ENCODE peak calls at places on chromosomes 4 and X, in four cellular contexts. R is dorsolateral prefrontal cortex, H is adrenal gland, J is hepatocyte. X is an unnamed sample.

GRCh38 chr4:7714176-7714575 is 225.5 kb downstream of the AFAP1 start:
- DNase-seq in J (no peak), R (no peak), H (no peak), X (no peak)

GRCh38 chrX:8139713-8140112 is 31.4 kb downstream of the VCX2 start:
- DNase-seq in R (no peak), H (peak; percentile 21), J (peak; percentile 16), X (no peak)

GRCh38 chr4:186283311-186283710 is 17.3 kb downstream of the F11 start:
- DNase-seq in H (no peak), J (no peak), R (no peak), X (no peak)

GRCh38 chr4:124710253-124710849 is 2.2 kb downstream of the ANKRD50 start:
- DNase-seq in R (no peak), J (no peak), H (no peak), X (no peak)

GRCh38 chr4:67549123-67549522 is 3.8 kb upstream of the CENPC start:
- DNase-seq in R (no peak), J (no peak), H (no peak), X (no peak)

GRCh38 chr4:156762851-156763250 is 208.7 kb downstream of the PDGFC start:
- DNase-seq in J (no peak), R (no peak), H (peak; percentile 49), X (no peak)

GRCh38 chrX:22323541-22323940 is 50.8 kb downstream of the CBLL2 start:
- DNase-seq in R (no peak), J (no peak), H (no peak), X (no peak)

GRCh38 chrX:44733931-44734330 is 109.9 kb upstream of the DUSP21 start:
- DNase-seq in R (no peak), J (no peak), H (no peak), X (no peak)

GRCh38 chrX:124634363-124634762 is 288.0 kb downstream of the SH2D1A start:
- DNase-seq in R (no peak), H (no peak), J (no peak), X (no peak)

GRCh38 chr4:147851135-147851534 is 119.2 kb downstream of the ARHGAP10 start:
- DNase-seq in J (no peak), H (no peak), R (no peak), X (no peak)

GRCh38 chr4:3252831-3253641 is 4.1 kb downstream of the MSANTD1 start:
- DNase-seq in R (no peak), H (no peak), J (no peak), X (no peak)

GRCh38 chrX:72532371-72532770 is 40.3 kb downstream of the HDAC8 start:
- DNase-seq in J (no peak), H (no peak), R (no peak), X (no peak)

GRCh38 chr4:25702848-25703247 is 47.2 kb downstream of the SLC34A2 start:
- DNase-seq in H (no peak), R (peak; percentile 63), J (no peak), X (peak; percentile 68)

GRCh38 chrX:44431206-44431605 is 87.7 kb upstream of the EFHC2 start:
- DNase-seq in H (no peak), R (no peak), J (peak; percentile 9), X (no peak)

GRCh38 chr4:146175541-146176453 is at the start of gene LSM6:
- DNase-seq in J (peak; percentile 90), H (peak; percentile 91), R (peak; percentile 93), X (peak; percentile 91)

GRCh38 chr4:20754091-20754490 is 53.8 kb downstream of the PACRGL start:
- DNase-seq in R (no peak), J (no peak), H (no peak), X (no peak)

GRCh38 chr4:56656346-56656643 is 24.8 kb downstream of the HOPX start:
- DNase-seq in H (no peak), R (no peak), J (peak; percentile 19), X (no peak)

GRCh38 chr4:74874785-74875367 is 58.0 kb upstream of the PARM1 start:
- DNase-seq in R (peak; percentile 58), J (peak; percentile 91), H (peak; percentile 45), X (no peak)

GRCh38 chr4:36039031-36039430 is 205.3 kb downstream of the ARAP2 start:
- DNase-seq in J (no peak), H (no peak), R (no peak), X (no peak)

GRCh38 chr4:71009796-71010588 is 16.5 kb downstream of the DCK start:
- DNase-seq in R (no peak), H (no peak), J (peak; percentile 12), X (no peak)
- TF ChIP-seq CTCF in R (peak; percentile 82), H (peak; percentile 84), J (peak; percentile 75), X (peak; percentile 40)

GRCh38 chr4:113976937-113977855 is 2.3 kb downstream of the ARSJ start:
- DNase-seq in J (no peak), R (no peak), H (no peak), X (no peak)

GRCh38 chr4:113979973-113980615 is 647 bp upstream of the ARSJ start:
- DNase-seq in H (no peak), R (no peak), J (no peak), X (no peak)

GRCh38 chr4:113979157-113979972 is at the start of gene ARSJ:
- DNase-seq in H (peak; percentile 57), R (peak; percentile 27), J (peak; percentile 80), X (peak; percentile 66)

GRCh38 chr4:113978561-113979156 is 788 bp downstream of the ARSJ start:
- DNase-seq in H (no peak), R (no peak), J (peak; percentile 40), X (no peak)

GRCh38 chr4:113978105-113978504 is 1.3 kb downstream of the ARSJ start:
- DNase-seq in J (no peak), H (no peak), R (no peak), X (no peak)
- H3K4me3 ChIP-seq in J (peak overlapping the region; percentile 84), H (no peak overlapping the region), R (peak overlapping the region; percentile 45), X (peak overlapping the region; percentile 62)

DNA sequence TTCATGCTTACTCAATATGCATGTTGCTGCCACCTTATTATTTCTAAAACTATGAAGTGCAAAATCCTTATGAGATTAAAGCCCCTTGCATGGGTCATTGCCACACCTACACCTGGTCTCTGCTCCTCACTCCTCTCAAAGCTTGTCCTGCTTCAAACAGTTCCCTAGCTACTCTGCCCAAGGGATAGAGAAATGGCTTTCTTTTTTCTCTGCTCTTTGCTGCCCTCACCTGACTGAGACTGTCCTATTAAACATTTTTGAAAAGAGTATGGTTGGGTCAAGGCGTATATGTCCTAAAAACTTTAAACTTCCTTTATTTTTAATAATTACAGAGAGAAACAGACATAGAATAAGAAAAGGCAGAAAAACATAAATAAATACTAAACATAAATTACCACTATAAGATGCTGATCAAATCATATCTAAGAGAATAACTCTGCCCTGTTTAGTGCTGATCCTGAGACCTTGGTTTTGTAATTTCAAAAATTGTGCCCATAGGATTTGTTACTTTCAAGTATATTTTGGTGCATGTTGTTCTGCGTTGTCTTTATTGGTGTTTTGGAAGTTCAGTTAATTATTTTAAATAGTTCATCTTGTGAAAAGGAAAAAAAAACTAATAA is 704.9 kb upstream of the PABPC4L start:
- DNase-seq in R (no peak), J (peak; percentile 51), H (no peak), X (no peak)
- TF ChIP-seq CTCF in R (no peak), J (peak; percentile 69), H (peak; percentile 28), X (no peak)

GRCh38 chrX:129768586-129769466 is 10.9 kb upstream of the SASH3 start:
- DNase-seq in H (no peak), J (no peak), R (no peak), X (no peak)
- H3K4me3 ChIP-seq in H (no peak overlapping the region), J (no peak overlapping the region), R (no peak overlapping the region), X (no peak overlapping the region)

DNA sequence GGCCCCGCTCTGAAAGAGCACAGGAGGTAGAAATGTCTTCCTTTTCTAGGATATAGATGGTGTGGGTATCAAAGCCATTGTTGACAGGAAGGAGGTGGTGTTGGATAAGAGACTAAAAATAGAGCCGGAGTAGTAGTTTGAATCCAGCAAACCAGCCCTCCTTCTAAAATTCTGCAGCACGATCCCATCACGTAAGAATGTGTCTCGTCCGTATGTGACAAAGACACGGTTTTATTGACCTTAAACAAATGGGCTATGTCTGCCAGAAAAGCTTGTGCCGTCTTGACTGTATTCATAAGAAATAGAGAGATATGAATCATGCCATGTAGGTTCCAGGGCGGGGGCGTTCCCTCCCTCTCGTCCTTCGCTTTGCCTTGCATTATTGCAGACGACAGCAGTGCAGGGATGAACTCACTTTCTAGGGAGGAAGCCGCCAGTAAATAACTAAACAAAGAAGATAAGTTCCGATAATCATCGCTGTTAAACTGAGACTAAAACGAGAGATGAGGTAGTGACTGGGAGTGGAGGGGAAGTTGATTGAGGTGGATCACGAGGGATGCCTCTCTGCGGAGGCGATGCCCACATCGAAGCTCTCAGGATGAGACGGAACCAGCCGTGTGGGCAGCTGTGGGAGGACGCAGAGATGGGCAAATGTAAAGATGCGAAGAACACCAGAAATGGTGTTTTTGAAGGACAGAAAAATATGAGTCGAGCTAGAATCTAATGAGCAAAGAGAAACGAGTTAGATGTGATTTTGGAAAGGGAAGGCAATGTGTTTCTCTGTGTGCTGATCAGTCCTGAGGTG is 3.4 kb downstream of the TENM3 start:
- DNase-seq in J (peak; percentile 28), H (no peak), R (peak; percentile 63), X (no peak)
- TF ChIP-seq CTCF in J (no peak), H (no peak), R (no peak), X (no peak)

X was measured in suprapubic skin.